ENCODE peak calls at places on chromosomes 5 and 9, in eight cellular contexts. One of them, this sample, is unnamed.

GRCh38 chr5:58454025-58454424 is 5.9 kb downstream of the PLK2 start:
- DNase-seq in colonic mucosa: peak; percentile 23
- DNase-seq in right atrium auricular region: no peak
- DNase-seq in body of pancreas: no peak
- DNase-seq in foreskin fibroblast: no peak
- DNase-seq in CD8-positive, alpha-beta T cell: no peak
- DNase-seq in fibroblast of mammary gland: no peak
- DNase-seq in choroid plexus epithelial cell: no peak
- DNase-seq in this sample: no peak

GRCh38 chr5:172939045-172939444 is 20.2 kb upstream of the RPL26L1 start:
- DNase-seq in choroid plexus epithelial cell: peak; percentile 48
- DNase-seq in colonic mucosa: no peak
- DNase-seq in body of pancreas: no peak
- DNase-seq in CD8-positive, alpha-beta T cell: no peak
- DNase-seq in right atrium auricular region: no peak
- DNase-seq in fibroblast of mammary gland: peak; percentile 40
- DNase-seq in foreskin fibroblast: no peak
- DNase-seq in this sample: peak; percentile 39

GRCh38 chr9:14347408-14348224 is 33.7 kb upstream of the NFIB start:
- DNase-seq in foreskin fibroblast: no peak
- DNase-seq in fibroblast of mammary gland: no peak
- DNase-seq in body of pancreas: peak; percentile 54
- DNase-seq in right atrium auricular region: no peak
- DNase-seq in choroid plexus epithelial cell: no peak
- DNase-seq in CD8-positive, alpha-beta T cell: no peak
- DNase-seq in colonic mucosa: peak; percentile 46
- DNase-seq in this sample: peak; percentile 60

GRCh38 chr9:86434039-86434726 is 80.0 kb upstream of the TUT7 start:
- DNase-seq in foreskin fibroblast: peak; percentile 49
- DNase-seq in CD8-positive, alpha-beta T cell: no peak
- DNase-seq in right atrium auricular region: peak; percentile 74
- DNase-seq in choroid plexus epithelial cell: peak; percentile 90
- DNase-seq in colonic mucosa: no peak
- DNase-seq in fibroblast of mammary gland: peak; percentile 83
- DNase-seq in body of pancreas: peak; percentile 17
- DNase-seq in this sample: peak; percentile 85

GRCh38 chr9:131410051-131410491 is 16.2 kb downstream of the PRRC2B start:
- DNase-seq in choroid plexus epithelial cell: peak; percentile 71
- DNase-seq in CD8-positive, alpha-beta T cell: peak; percentile 21
- DNase-seq in fibroblast of mammary gland: peak; percentile 84
- DNase-seq in colonic mucosa: no peak
- DNase-seq in foreskin fibroblast: peak; percentile 48
- DNase-seq in right atrium auricular region: no peak
- DNase-seq in body of pancreas: no peak
- DNase-seq in this sample: peak; percentile 46

GRCh38 chr5:141914154-141914743 is 9.4 kb upstream of the DELE1 start:
- DNase-seq in foreskin fibroblast: no peak
- DNase-seq in colonic mucosa: peak; percentile 60
- DNase-seq in body of pancreas: peak; percentile 36
- DNase-seq in fibroblast of mammary gland: no peak
- DNase-seq in CD8-positive, alpha-beta T cell: no peak
- DNase-seq in choroid plexus epithelial cell: peak; percentile 22
- DNase-seq in right atrium auricular region: peak; percentile 63
- DNase-seq in this sample: peak; percentile 2

GRCh38 chr5:92778261-92778660 is 802.8 kb downstream of the NR2F1-AS1 start:
- DNase-seq in fibroblast of mammary gland: no peak
- DNase-seq in foreskin fibroblast: no peak
- DNase-seq in colonic mucosa: no peak
- DNase-seq in choroid plexus epithelial cell: no peak
- DNase-seq in CD8-positive, alpha-beta T cell: no peak
- DNase-seq in body of pancreas: no peak
- DNase-seq in right atrium auricular region: no peak
- DNase-seq in this sample: no peak

GRCh38 chr5:32538031-32538547 is 47.3 kb upstream of the SUB1 start:
- DNase-seq in CD8-positive, alpha-beta T cell: peak; percentile 64
- DNase-seq in fibroblast of mammary gland: no peak
- DNase-seq in choroid plexus epithelial cell: no peak
- DNase-seq in body of pancreas: no peak
- DNase-seq in colonic mucosa: no peak
- DNase-seq in foreskin fibroblast: no peak
- DNase-seq in right atrium auricular region: no peak
- DNase-seq in this sample: peak; percentile 33

GRCh38 chr5:137632716-137633115 is 103.2 kb downstream of the KLHL3 start:
- DNase-seq in fibroblast of mammary gland: no peak
- DNase-seq in right atrium auricular region: no peak
- DNase-seq in foreskin fibroblast: no peak
- DNase-seq in CD8-positive, alpha-beta T cell: no peak
- DNase-seq in body of pancreas: no peak
- DNase-seq in choroid plexus epithelial cell: peak; percentile 34
- DNase-seq in colonic mucosa: no peak
- DNase-seq in this sample: no peak

GRCh38 chr5:158979749-158980521 is 119.8 kb downstream of the EBF1 start:
- DNase-seq in choroid plexus epithelial cell: peak; percentile 61
- DNase-seq in CD8-positive, alpha-beta T cell: no peak
- DNase-seq in body of pancreas: peak; percentile 34
- DNase-seq in right atrium auricular region: peak; percentile 69
- DNase-seq in fibroblast of mammary gland: peak; percentile 75
- DNase-seq in colonic mucosa: no peak
- DNase-seq in foreskin fibroblast: no peak
- DNase-seq in this sample: peak; percentile 54

GRCh38 chr5:98341711-98342042 is 431.8 kb upstream of the RGMB start:
- DNase-seq in CD8-positive, alpha-beta T cell: no peak
- DNase-seq in fibroblast of mammary gland: peak; percentile 60
- DNase-seq in foreskin fibroblast: no peak
- DNase-seq in body of pancreas: no peak
- DNase-seq in right atrium auricular region: no peak
- DNase-seq in choroid plexus epithelial cell: peak; percentile 31
- DNase-seq in colonic mucosa: no peak
- DNase-seq in this sample: peak; percentile 25

GRCh38 chr5:10116594-10116993 is 133.1 kb downstream of the ATPSCKMT start:
- DNase-seq in colonic mucosa: no peak
- DNase-seq in fibroblast of mammary gland: no peak
- DNase-seq in foreskin fibroblast: no peak
- DNase-seq in choroid plexus epithelial cell: no peak
- DNase-seq in right atrium auricular region: no peak
- DNase-seq in CD8-positive, alpha-beta T cell: no peak
- DNase-seq in body of pancreas: no peak
- DNase-seq in this sample: no peak

GRCh38 chr9:22100626-22101025 is 91.5 kb upstream of the CDKN2B start:
- DNase-seq in right atrium auricular region: no peak
- DNase-seq in choroid plexus epithelial cell: no peak
- DNase-seq in foreskin fibroblast: no peak
- DNase-seq in CD8-positive, alpha-beta T cell: no peak
- DNase-seq in fibroblast of mammary gland: no peak
- DNase-seq in colonic mucosa: no peak
- DNase-seq in body of pancreas: no peak
- DNase-seq in this sample: no peak

GRCh38 chr9:38092200-38092524 is 23.1 kb upstream of the SHB start:
- DNase-seq in CD8-positive, alpha-beta T cell: no peak
- DNase-seq in foreskin fibroblast: no peak
- DNase-seq in colonic mucosa: no peak
- DNase-seq in choroid plexus epithelial cell: no peak
- DNase-seq in fibroblast of mammary gland: no peak
- DNase-seq in right atrium auricular region: no peak
- DNase-seq in body of pancreas: no peak
- DNase-seq in this sample: no peak

GRCh38 chr5:2260211-2260985 is 377.7 kb upstream of the IRX4 start:
- DNase-seq in colonic mucosa: no peak
- DNase-seq in foreskin fibroblast: no peak
- DNase-seq in right atrium auricular region: peak; percentile 47
- DNase-seq in choroid plexus epithelial cell: no peak
- DNase-seq in CD8-positive, alpha-beta T cell: no peak
- DNase-seq in body of pancreas: no peak
- DNase-seq in fibroblast of mammary gland: no peak
- DNase-seq in this sample: no peak

GRCh38 chr9:135533674-135534073 is 12.3 kb upstream of the OBP2A start:
- DNase-seq in body of pancreas: no peak
- DNase-seq in right atrium auricular region: no peak
- DNase-seq in choroid plexus epithelial cell: no peak
- DNase-seq in colonic mucosa: no peak
- DNase-seq in CD8-positive, alpha-beta T cell: no peak
- DNase-seq in foreskin fibroblast: no peak
- DNase-seq in fibroblast of mammary gland: no peak
- DNase-seq in this sample: no peak

GRCh38 chr5:148828461-148829247 is 2.2 kb downstream of the ADRB2 start:
- DNase-seq in CD8-positive, alpha-beta T cell: no peak
- DNase-seq in choroid plexus epithelial cell: no peak
- DNase-seq in right atrium auricular region: no peak
- DNase-seq in colonic mucosa: no peak
- DNase-seq in foreskin fibroblast: no peak
- DNase-seq in body of pancreas: no peak
- DNase-seq in fibroblast of mammary gland: no peak
- DNase-seq in this sample: no peak

GRCh38 chr5:170971-171800 is 20.1 kb upstream of the LRRC14B start:
- DNase-seq in fibroblast of mammary gland: no peak
- DNase-seq in foreskin fibroblast: no peak
- DNase-seq in right atrium auricular region: no peak
- DNase-seq in CD8-positive, alpha-beta T cell: no peak
- DNase-seq in colonic mucosa: no peak
- DNase-seq in body of pancreas: no peak
- DNase-seq in choroid plexus epithelial cell: no peak
- DNase-seq in this sample: no peak

GRCh38 chr9:105672711-105673234 is 10.5 kb downstream of the TAL2 start:
- DNase-seq in CD8-positive, alpha-beta T cell: no peak
- DNase-seq in choroid plexus epithelial cell: no peak
- DNase-seq in colonic mucosa: no peak
- DNase-seq in foreskin fibroblast: no peak
- DNase-seq in right atrium auricular region: no peak
- DNase-seq in body of pancreas: no peak
- DNase-seq in fibroblast of mammary gland: no peak
- DNase-seq in this sample: no peak

GRCh38 chr5:115068239-115069086 is 101.2 kb downstream of the TRIM36 start:
- DNase-seq in foreskin fibroblast: peak; percentile 2
- DNase-seq in CD8-positive, alpha-beta T cell: no peak
- DNase-seq in fibroblast of mammary gland: peak; percentile 64
- DNase-seq in choroid plexus epithelial cell: peak; percentile 23
- DNase-seq in right atrium auricular region: no peak
- DNase-seq in body of pancreas: peak; percentile 16
- DNase-seq in colonic mucosa: no peak
- DNase-seq in this sample: peak; percentile 21

GRCh38 chr5:132313378-132313777 is 19.2 kb downstream of the SLC22A4 start:
- DNase-seq in colonic mucosa: no peak
- DNase-seq in body of pancreas: no peak
- DNase-seq in right atrium auricular region: no peak
- DNase-seq in foreskin fibroblast: peak; percentile 58
- DNase-seq in fibroblast of mammary gland: peak; percentile 91
- DNase-seq in CD8-positive, alpha-beta T cell: no peak
- DNase-seq in choroid plexus epithelial cell: peak; percentile 64
- DNase-seq in this sample: peak; percentile 92

DNA sequence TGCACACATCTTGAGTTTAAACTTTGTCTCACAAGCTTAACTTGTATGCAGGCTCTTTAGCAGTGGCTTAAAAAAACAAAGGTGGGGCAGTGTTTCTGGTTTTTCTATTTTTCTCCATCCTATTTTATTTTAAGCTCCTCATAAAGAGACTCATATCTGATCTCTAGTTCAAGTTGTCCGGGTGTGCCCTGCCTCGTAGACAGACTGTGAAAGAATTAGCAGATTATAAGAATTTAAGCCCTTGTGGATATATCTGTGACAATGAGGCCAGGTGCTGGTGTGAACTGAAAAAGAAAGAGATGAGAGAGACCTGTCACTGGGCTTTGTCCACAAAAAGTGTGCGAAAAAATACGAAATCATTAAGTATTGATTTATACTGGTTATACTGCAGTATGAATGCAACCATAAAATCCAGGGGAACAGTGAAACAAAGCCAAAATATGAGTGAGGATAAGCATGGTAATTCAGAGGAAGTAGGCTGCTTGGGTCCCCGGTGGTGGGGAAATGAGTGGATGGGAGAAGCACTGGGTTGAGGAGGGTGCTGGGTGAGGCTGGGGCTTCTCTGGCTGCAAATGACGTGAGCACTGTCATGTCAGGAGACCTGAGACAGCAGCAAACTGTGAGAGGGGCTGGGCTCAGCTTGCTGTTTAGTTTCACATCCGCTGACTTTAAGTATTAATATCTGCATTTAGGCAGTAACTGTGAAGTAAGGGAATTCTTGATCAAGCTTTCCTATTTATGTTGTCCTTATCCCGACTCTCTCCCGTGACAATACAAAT is 179.7 kb upstream of the ANKRD55 start:
- DNase-seq in CD8-positive, alpha-beta T cell: no peak
- DNase-seq in colonic mucosa: peak; percentile 36
- DNase-seq in body of pancreas: no peak
- DNase-seq in choroid plexus epithelial cell: peak; percentile 37
- DNase-seq in fibroblast of mammary gland: no peak
- DNase-seq in right atrium auricular region: peak; percentile 77
- DNase-seq in foreskin fibroblast: no peak
- DNase-seq in this sample: no peak
- H3K4me3 ChIP-seq in CD8-positive, alpha-beta T cell: no peak overlapping the region
- H3K4me3 ChIP-seq in colonic mucosa: no peak overlapping the region
- H3K4me3 ChIP-seq in body of pancreas: no peak overlapping the region
- H3K4me3 ChIP-seq in choroid plexus epithelial cell: no peak overlapping the region
- H3K4me3 ChIP-seq in fibroblast of mammary gland: no peak overlapping the region
- H3K4me3 ChIP-seq in right atrium auricular region: no peak overlapping the region
- H3K4me3 ChIP-seq in foreskin fibroblast: no peak overlapping the region
- H3K4me3 ChIP-seq in this sample: no peak overlapping the region

GRCh38 chr5:151684690-151685361 is 1.9 kb downstream of the SPARC start:
- DNase-seq in fibroblast of mammary gland: peak; percentile 97
- DNase-seq in foreskin fibroblast: peak; percentile 95
- DNase-seq in CD8-positive, alpha-beta T cell: no peak
- DNase-seq in choroid plexus epithelial cell: peak; percentile 98
- DNase-seq in body of pancreas: no peak
- DNase-seq in colonic mucosa: peak; percentile 34
- DNase-seq in right atrium auricular region: peak; percentile 75
- DNase-seq in this sample: peak; percentile 96
- TF ChIP-seq CTCF in fibroblast of mammary gland: peak; percentile 37
- TF ChIP-seq CTCF in foreskin fibroblast: peak; percentile 36
- TF ChIP-seq CTCF in CD8-positive, alpha-beta T cell: no peak
- TF ChIP-seq CTCF in choroid plexus epithelial cell: peak; percentile 62
- TF ChIP-seq CTCF in body of pancreas: no peak
- TF ChIP-seq CTCF in colonic mucosa: no peak
- TF ChIP-seq CTCF in right atrium auricular region: no peak
- TF ChIP-seq CTCF in this sample: peak; percentile 43

GRCh38 chr5:125310749-125311148 is 564.3 kb upstream of the ZNF608 start:
- DNase-seq in right atrium auricular region: no peak
- DNase-seq in colonic mucosa: no peak
- DNase-seq in foreskin fibroblast: peak; percentile 17
- DNase-seq in body of pancreas: no peak
- DNase-seq in fibroblast of mammary gland: no peak
- DNase-seq in choroid plexus epithelial cell: no peak
- DNase-seq in CD8-positive, alpha-beta T cell: no peak
- DNase-seq in this sample: peak; percentile 45
- H3K4me3 ChIP-seq in right atrium auricular region: no peak overlapping the region
- H3K4me3 ChIP-seq in colonic mucosa: no peak overlapping the region
- H3K4me3 ChIP-seq in foreskin fibroblast: no peak overlapping the region
- H3K4me3 ChIP-seq in body of pancreas: no peak overlapping the region
- H3K4me3 ChIP-seq in fibroblast of mammary gland: no peak overlapping the region
- H3K4me3 ChIP-seq in choroid plexus epithelial cell: no peak overlapping the region
- H3K4me3 ChIP-seq in CD8-positive, alpha-beta T cell: no peak overlapping the region
- H3K4me3 ChIP-seq in this sample: no peak overlapping the region

DNA sequence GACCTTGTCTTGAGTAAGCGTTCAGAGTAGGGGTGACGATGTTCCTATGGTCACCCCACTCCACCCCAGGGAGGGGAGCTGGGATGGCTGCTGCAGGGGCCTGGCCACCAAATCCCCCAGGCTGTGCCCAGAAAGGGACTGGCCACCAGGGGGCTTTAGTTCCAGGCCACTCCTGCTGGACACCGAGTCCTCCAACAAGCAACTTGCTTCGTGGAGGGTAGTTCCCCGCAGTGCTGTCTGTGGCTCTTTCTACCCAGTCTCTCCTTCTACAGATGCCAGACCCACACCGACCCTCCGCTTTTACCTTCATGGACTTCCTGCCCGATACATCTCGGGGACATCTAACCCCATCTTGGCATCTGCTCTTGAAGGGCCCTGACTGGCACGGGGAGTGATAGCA is 35.7 kb upstream of the GABRP start:
- DNase-seq in fibroblast of mammary gland: peak; percentile 8
- DNase-seq in choroid plexus epithelial cell: peak; percentile 31
- DNase-seq in CD8-positive, alpha-beta T cell: no peak
- DNase-seq in right atrium auricular region: peak; percentile 56
- DNase-seq in colonic mucosa: no peak
- DNase-seq in body of pancreas: no peak
- DNase-seq in foreskin fibroblast: no peak
- DNase-seq in this sample: peak; percentile 21
- TF ChIP-seq CTCF in fibroblast of mammary gland: peak; percentile 35
- TF ChIP-seq CTCF in choroid plexus epithelial cell: peak; percentile 58
- TF ChIP-seq CTCF in CD8-positive, alpha-beta T cell: no peak
- TF ChIP-seq CTCF in right atrium auricular region: peak; percentile 25
- TF ChIP-seq CTCF in colonic mucosa: no peak
- TF ChIP-seq CTCF in body of pancreas: no peak
- TF ChIP-seq CTCF in foreskin fibroblast: peak; percentile 48
- TF ChIP-seq CTCF in this sample: peak; percentile 45

This sample was measured in fibroblast of pulmonary artery.